ENCODE peak calls at places on chromosomes 4 and X, in nine cellular contexts. H is C1 segment of cervical spinal cord; Q is lower lobe of right lung; F is NAMALWA; K is stimulated activated naive B cell treated with anti-CD40 and anti-IgM and Interleukin-4, amounts not matched to agents 10 μg/mL and 1 μg/mL and 100 μg/mL, for 72 hours; U is posterior cingulate gyrus; B is naive B cell; O is LHCN-M2; A is GM20000. J is an unnamed sample.

GRCh38 chr4:74997942-74998341 is 65.0 kb downstream of the PARM1 start:
- DNase-seq in H (no peak), Q (no peak), O (no peak), B (no peak), U (no peak), F (no peak), K (no peak), A (no peak), J (no peak)

GRCh38 chrX:109886122-109886761 is 116.7 kb upstream of the TMEM164 start:
- DNase-seq in F (peak), Q (peak), K (no peak), A (peak), B (no peak), H (no peak), U (no peak), O (peak), J (no peak)

GRCh38 chrX:24482823-24483410 is 17.8 kb downstream of the PDK3 start:
- DNase-seq in O (no peak), B (no peak), A (no peak), H (no peak), F (no peak), K (no peak), U (no peak), Q (no peak), J (no peak)

GRCh38 chr4:92234393-92235176 is 69.2 kb upstream of the GRID2 start:
- DNase-seq in O (peak), A (no peak), B (no peak), H (no peak), Q (no peak), K (no peak), F (no peak), U (no peak), J (no peak)

GRCh38 chr4:165692082-165692481 is 181.0 kb upstream of the TLL1 start:
- DNase-seq in A (no peak), F (no peak), Q (no peak), K (no peak), O (no peak), B (no peak), U (no peak), H (no peak), J (no peak)

GRCh38 chr4:179307297-179308136 is 1865.3 kb upstream of the AGA start:
- DNase-seq in Q (no peak), K (no peak), H (no peak), U (no peak), O (no peak), B (peak), A (peak), F (peak), J (peak)

GRCh38 chr4:63578383-63578782 is 830.9 kb downstream of the TECRL start:
- DNase-seq in Q (no peak), K (no peak), U (no peak), O (no peak), H (no peak), B (no peak), F (no peak), A (no peak), J (no peak)

GRCh38 chrX:24646745-24647182 is 383 bp downstream of the PCYT1B start:
- DNase-seq in F (no peak), U (no peak), B (no peak), Q (no peak), H (no peak), K (no peak), A (no peak), O (peak), J (no peak)

GRCh38 chr4:141905751-141906150 is 269.4 kb downstream of the IL15 start:
- DNase-seq in B (no peak), U (no peak), K (no peak), Q (no peak), O (peak), A (no peak), F (no peak), H (no peak), J (no peak)

GRCh38 chrX:8037593-8038348 is 110.6 kb upstream of the PNPLA4 start:
- DNase-seq in F (no peak), H (no peak), A (no peak), B (no peak), K (no peak), U (no peak), Q (no peak), O (no peak), J (no peak)

GRCh38 chrX:46837543-46838481 is 969 bp downstream of the RP2 start:
- DNase-seq in U (no peak), A (peak), O (peak), F (peak), B (peak), Q (no peak), K (peak), H (no peak), J (no peak)

GRCh38 chr4:87445964-87446363 is 23.6 kb downstream of the NUDT9 start:
- DNase-seq in U (no peak), B (no peak), H (no peak), A (no peak), O (no peak), Q (no peak), K (no peak), F (no peak), J (no peak)

J was measured in T-helper 1 cell.